ENCODE peak calls at places on chromosomes 2 and 18, in nine cellular contexts. F is lower lobe of right lung, D is upper lobe of right lung, X is stomach, H is IMR-90, C is PC-3, T is fibroblast of lung, G is pancreas, K is K562. Q is an unnamed sample. For H3K9me3, the result is how much of the 10 kb centered on the place peaks cover.

GRCh38 chr2:239308696-239309397 is 92.0 kb downstream of the HDAC4 start:
- DNase-seq in G (no peak), X (peak), H (peak), K (no peak), D (peak), F (no peak), T (peak), C (no peak), Q (peak)

GRCh38 chr18:46268662-46269061 is 164.5 kb downstream of the HAUS1 start:
- DNase-seq in C (no peak), D (no peak), F (no peak), T (no peak), G (no peak), X (no peak), H (no peak), K (no peak), Q (peak)

GRCh38 chr2:5315512-5315911 is 376.7 kb upstream of the SOX11 start:
- DNase-seq in G (no peak), C (no peak), K (no peak), X (no peak), T (no peak), D (no peak), F (no peak), H (no peak), Q (no peak)

GRCh38 chr18:48490641-48491040 is 48.2 kb upstream of the CTIF start:
- DNase-seq in X (no peak), G (no peak), H (no peak), T (no peak), D (no peak), C (no peak), K (no peak), F (no peak), Q (no peak)

GRCh38 chr18:21741511-21742322 is 1.1 kb downstream of the MIB1 start:
- DNase-seq in K (peak), D (peak), X (peak), G (no peak), T (peak), H (peak), F (peak), C (no peak), Q (peak)

GRCh38 chr2:216775043-216775453 is 79.7 kb upstream of the IGFBP5 start:
- DNase-seq in K (peak), G (no peak), F (no peak), C (peak), D (no peak), T (peak), H (peak), X (no peak), Q (peak)

GRCh38 chr2:219252570-219252899 is 508 bp upstream of the TUBA4B start:
- DNase-seq in H (no peak), C (no peak), F (no peak), K (peak), D (no peak), T (no peak), X (no peak), G (no peak), Q (no peak)

GRCh38 chr2:60957643-60958042 is 59.9 kb upstream of the PEX13 start:
- DNase-seq in G (no peak), X (peak), H (no peak), F (no peak), T (no peak), C (peak), K (no peak), D (no peak), Q (no peak)

GRCh38 chr18:54359233-54359632 is 1.5 kb downstream of the C18orf54 start:
- DNase-seq in X (no peak), T (peak), H (peak), K (peak), D (no peak), G (no peak), C (no peak), F (no peak), Q (no peak)

GRCh38 chr2:66839551-66840320 is 404.8 kb downstream of the MEIS1 start:
- DNase-seq in G (no peak), H (peak), D (no peak), T (peak), K (no peak), C (peak), X (no peak), F (no peak), Q (no peak)

GRCh38 chr2:226795281-226796011 is 4.2 kb downstream of the IRS1 start:
- DNase-seq in G (peak), H (peak), F (peak), X (peak), D (peak), T (peak), K (no peak), C (peak), Q (peak)
- H3K4me3 ChIP-seq in G (no peak), H (peak), F (peak), X (peak), D (peak), T (peak), K (no peak), C (peak), Q (peak)

DNA sequence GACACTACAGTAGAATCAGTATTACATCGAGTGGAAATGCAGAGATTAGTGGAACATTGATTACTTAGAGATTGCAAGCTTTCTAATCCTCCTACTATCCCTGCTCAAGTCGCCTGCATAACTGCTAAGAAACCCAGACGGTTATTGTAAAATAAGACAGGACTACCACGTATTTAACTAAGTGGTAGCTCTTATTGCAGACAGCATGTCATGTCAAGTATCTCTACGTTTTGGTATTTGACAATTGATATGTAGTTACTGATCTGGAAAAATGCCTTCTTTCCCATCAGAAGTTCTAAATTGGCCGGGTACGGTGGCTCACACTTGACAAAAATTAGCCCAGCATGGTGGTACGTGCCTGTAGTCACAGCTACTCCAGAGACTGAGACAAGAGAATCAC is 404.1 kb downstream of the CBLN2 start:
- DNase-seq in H (no peak), X (no peak), C (no peak), K (no peak), T (no peak), F (no peak), G (no peak), D (no peak), Q (no peak)
- H3K9me3 ChIP-seq in H (under half), X (under half), C (under half), K (under half), T (under half), F (under half), G (under half), D (under half), Q (under half)

GRCh38 chr18:7381307-7381706 is 150.4 kb downstream of the LRRC30 start:
- DNase-seq in D (no peak), C (no peak), X (no peak), G (no peak), K (no peak), T (no peak), H (no peak), F (no peak), Q (no peak)
- H3K4me3 ChIP-seq in D (no peak), C (no peak), X (no peak), G (no peak), K (no peak), T (no peak), H (no peak), F (no peak), Q (no peak)

GRCh38 chr18:80022613-80023012 is 11.6 kb upstream of the RBFA start:
- DNase-seq in D (no peak), H (peak), C (peak), G (no peak), F (no peak), X (no peak), K (peak), T (peak), Q (no peak)

GRCh38 chr18:80029690-80030089 is 4.5 kb upstream of the RBFA start:
- DNase-seq in D (no peak), F (no peak), T (no peak), X (no peak), G (no peak), H (no peak), K (no peak), C (no peak), Q (no peak)

GRCh38 chr18:80023173-80023572 is 11.1 kb upstream of the RBFA start:
- DNase-seq in C (no peak), H (no peak), K (peak), G (no peak), D (no peak), X (no peak), T (no peak), F (no peak), Q (no peak)

GRCh38 chr18:80026363-80026762 is 7.9 kb upstream of the RBFA start:
- DNase-seq in T (no peak), D (no peak), G (no peak), F (no peak), H (no peak), X (no peak), K (no peak), C (peak), Q (no peak)
- H3K9me3 ChIP-seq in T (under half), D (half or more), G (under half), F (under half), H (under half), X (half or more), K (under half), C (under half), Q (under half)

DNA sequence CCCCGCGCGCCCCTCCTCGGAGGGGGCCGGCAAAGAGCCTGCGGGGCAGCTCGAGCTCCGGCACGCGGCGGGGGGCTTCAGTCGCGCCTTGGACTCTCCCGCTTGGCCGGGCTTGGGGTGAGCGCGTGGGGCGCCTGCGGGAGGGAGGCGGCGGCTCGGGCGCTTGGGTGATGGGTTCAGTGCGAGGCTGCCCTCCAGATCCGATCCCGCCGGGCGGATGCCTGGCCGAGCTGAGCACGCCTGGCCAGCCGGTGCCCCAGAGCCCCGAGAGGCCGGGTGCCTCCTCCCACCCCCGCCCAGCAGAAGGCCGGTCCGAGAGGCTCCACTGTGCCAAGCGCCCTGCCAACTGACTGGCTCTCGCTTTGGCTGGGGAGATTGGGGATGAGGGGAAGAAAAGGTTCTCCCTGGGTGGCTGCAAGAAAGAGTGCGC is 276 bp upstream of the NXPH2 start:
- DNase-seq in D (no peak), K (no peak), H (no peak), G (peak), F (no peak), X (no peak), T (no peak), C (no peak), Q (peak)
- H3K4me3 ChIP-seq in D (no peak), K (no peak), H (no peak), G (peak), F (peak), X (peak), T (no peak), C (no peak), Q (peak)

GRCh38 chr2:89823556-89823955 is 1132.1 kb downstream of the RPIA start:
- DNase-seq in T (no peak), G (no peak), F (no peak), C (no peak), D (no peak), H (no peak), K (no peak), X (no peak), Q (no peak)
- H3K9me3 ChIP-seq in T (under half), G (under half), F (under half), C (half or more), D (under half), H (under half), K (under half), X (under half), Q (under half)

GRCh38 chr2:38176619-38177021 is 100.7 kb upstream of the CYP1B1 start:
- DNase-seq in C (no peak), X (no peak), F (no peak), H (peak), D (no peak), G (no peak), T (peak), K (no peak), Q (no peak)
- H3K4me3 ChIP-seq in C (no peak), X (no peak), F (no peak), H (no peak), D (no peak), G (no peak), T (no peak), K (no peak), Q (no peak)

DNA sequence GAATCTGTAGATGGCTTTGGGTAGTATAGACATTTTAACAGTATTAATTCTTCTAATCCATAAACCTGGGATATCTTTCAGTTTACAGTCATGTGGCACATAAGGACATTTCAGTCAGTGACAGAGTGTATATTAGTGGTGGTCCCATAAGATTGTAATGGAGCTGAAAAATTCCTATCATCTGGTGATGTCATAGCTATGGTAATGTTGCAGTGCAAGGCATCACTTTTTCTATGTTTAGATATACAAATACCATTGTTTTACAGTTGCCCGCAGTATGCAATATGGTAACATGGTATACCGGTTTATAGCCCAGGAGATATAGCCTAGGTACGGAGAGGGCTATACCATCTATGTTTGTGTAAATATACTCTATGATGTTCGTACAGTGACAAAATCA is 9.7 kb downstream of the CCDC150 start:
- DNase-seq in T (no peak), G (no peak), H (no peak), K (no peak), D (no peak), C (no peak), X (no peak), F (no peak), Q (no peak)
- H3K9me3 ChIP-seq in T (under half), G (under half), H (under half), K (under half), D (under half), C (under half), X (under half), F (under half), Q (under half)

DNA sequence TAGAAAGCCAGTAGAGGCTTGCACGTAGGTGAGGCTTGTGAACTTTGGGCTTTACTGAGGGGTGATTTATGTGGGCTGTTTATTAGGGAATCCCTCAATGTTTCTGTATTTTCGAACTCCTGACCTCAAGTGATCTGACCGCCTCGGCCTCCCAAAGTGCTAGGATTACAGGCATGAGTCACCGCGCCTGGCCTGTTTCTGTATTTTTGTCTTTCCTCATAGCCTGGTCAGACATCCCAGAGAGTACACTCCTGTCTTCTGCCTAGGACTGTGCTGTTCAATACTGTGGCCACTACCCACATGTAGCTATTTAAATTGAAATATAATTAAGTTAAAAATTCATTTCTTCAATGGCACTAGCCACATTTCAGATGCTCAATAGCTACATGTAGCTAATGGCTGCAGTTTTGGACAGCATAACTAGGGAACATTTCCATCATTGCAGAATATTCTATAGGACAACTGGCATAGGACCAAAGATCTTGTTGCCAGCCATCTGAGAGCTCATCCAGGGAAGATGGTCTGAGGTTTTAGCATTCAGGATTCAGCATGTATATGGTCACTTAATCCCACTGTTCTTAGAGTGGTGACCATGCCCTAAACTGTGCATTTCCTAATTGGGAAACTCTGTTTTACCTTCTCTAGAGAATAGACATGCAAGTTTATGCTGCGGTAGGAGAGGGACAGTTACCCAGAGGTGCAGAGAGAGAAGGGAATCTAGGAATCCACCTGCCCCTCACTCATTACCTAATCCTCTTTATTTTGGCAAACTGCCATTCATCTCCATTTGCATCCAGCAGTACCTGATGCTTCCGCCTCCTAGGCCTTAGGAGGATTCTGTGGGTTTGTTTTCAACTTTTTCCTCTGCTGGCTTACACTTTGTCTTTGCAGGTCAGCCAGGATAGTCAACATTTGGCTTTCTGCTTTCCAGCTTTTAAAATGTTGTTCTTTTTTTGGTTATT is 64.4 kb downstream of the LCLAT1 start:
- DNase-seq in T (peak), G (no peak), X (no peak), H (peak), C (peak), D (no peak), F (no peak), K (peak), Q (peak)
- H3K4me3 ChIP-seq in T (no peak), G (no peak), X (no peak), H (no peak), C (no peak), D (no peak), F (no peak), K (no peak), Q (no peak)

GRCh38 chr18:76958692-76959341 is 136.5 kb downstream of the ZNF236 start:
- DNase-seq in F (no peak), G (no peak), T (peak), C (no peak), X (peak), K (no peak), H (no peak), D (no peak), Q (no peak)
- H3K9me3 ChIP-seq in F (under half), G (under half), T (under half), C (under half), X (under half), K (under half), H (under half), D (under half), Q (under half)